ENCODE peak calls at places on chromosomes 3 and 15, in eight cellular contexts. M is A549; S is right lobe of liver; D is left lung; T is activated T-cell treated with anti-CD3 and anti-CD28 coated beads, Interleukin-2, amount 50 U/mL, for 24 hours; K is lower leg skin; Q is NCI-H1694 treated with DMSO at 0.1 percent for 48 hours; H is GM12865. I is an unnamed sample.

GRCh38 chr3:107825556-107825955 is 265.3 kb downstream of the CD47 start:
- DNase-seq in M (no peak), S (no peak), D (no peak), T (no peak), K (no peak), Q (peak), H (no peak), I (no peak)

GRCh38 chr15:47035756-47036155 is 681.5 kb upstream of the SEMA6D start:
- DNase-seq in M (no peak), S (no peak), D (no peak), T (no peak), K (no peak), Q (no peak), H (no peak), I (no peak)

GRCh38 chr15:46126581-46126980 is 491.8 kb downstream of the SQOR start:
- DNase-seq in M (no peak), S (no peak), D (no peak), T (no peak), K (no peak), Q (no peak), H (no peak), I (no peak)

GRCh38 chr15:85692873-85693272 is 101.9 kb downstream of the KLHL25 start:
- DNase-seq in M (no peak), S (no peak), D (no peak), T (no peak), K (no peak), Q (no peak), H (peak), I (no peak)

GRCh38 chr15:27412413-27412812 is 441.4 kb downstream of the GABRG3 start:
- DNase-seq in M (peak), S (no peak), D (no peak), T (no peak), K (no peak), Q (no peak), H (no peak), I (no peak)

GRCh38 chr3:146390967-146391366 is 78.4 kb downstream of the PLSCR2 start:
- DNase-seq in M (peak), S (no peak), D (no peak), T (no peak), K (no peak), Q (no peak), H (no peak), I (no peak)

GRCh38 chr3:195064300-195064931 is 206.5 kb downstream of the XXYLT1 start:
- DNase-seq in M (no peak), S (peak), D (no peak), T (no peak), K (no peak), Q (no peak), H (no peak), I (no peak)

GRCh38 chr15:94327356-94327936 is 96.1 kb downstream of the MCTP2 start:
- DNase-seq in M (peak), S (no peak), D (no peak), T (no peak), K (no peak), Q (no peak), H (peak), I (peak)

GRCh38 chr3:7000501-7000900 is 139.6 kb downstream of the GRM7 start:
- DNase-seq in M (no peak), S (no peak), D (no peak), T (no peak), K (no peak), Q (no peak), H (no peak), I (no peak)

GRCh38 chr3:194570184-194570583 is 63.0 kb downstream of the TMEM44 start:
- DNase-seq in M (no peak), S (no peak), D (no peak), T (no peak), K (no peak), Q (no peak), H (no peak), I (no peak)

GRCh38 chr15:98772895-98773294 is 124.6 kb downstream of the IGF1R start:
- DNase-seq in M (no peak), S (no peak), D (no peak), T (no peak), K (no peak), Q (no peak), H (peak), I (no peak)

GRCh38 chr3:39141211-39141995 is 12.0 kb downstream of the CSRNP1 start:
- DNase-seq in M (no peak), S (peak), D (peak), T (no peak), K (peak), Q (no peak), H (no peak), I (no peak)

GRCh38 chr3:144104146-144104545 is 132.5 kb downstream of the DIPK2A start:
- DNase-seq in M (no peak), S (no peak), D (no peak), T (no peak), K (no peak), Q (peak), H (no peak), I (no peak)

GRCh38 chr15:75063338-75063737 is 39.9 kb downstream of the PPCDC start:
- DNase-seq in M (no peak), S (no peak), D (no peak), T (no peak), K (peak), Q (no peak), H (no peak), I (no peak)

GRCh38 chr3:190366145-190366544 is 21.8 kb upstream of the CLDN16 start:
- DNase-seq in M (no peak), S (no peak), D (no peak), T (no peak), K (no peak), Q (no peak), H (no peak), I (no peak)